ENCODE peak calls at places on chromosome 20, in nine cellular contexts. One of them, this sample, is unnamed.
A peak's percentile ranks its signal among the peaks of the same experiment; 100 is the strongest.

GRCh38 chr20:37903317-37904007 is 535 bp downstream of the VSTM2L start:
- DNase-seq in pons: no peak
- DNase-seq in GM04504: no peak
- DNase-seq in activated T-cell treated with anti-CD3 and anti-CD28 coated beads for 1 hour: no peak
- DNase-seq in brain microvascular endothelial cell: no peak
- DNase-seq in stimulated activated CD4-positive, alpha-beta T cell treated with anti-CD3 and anti-CD28 coated beads, Interleukin-2, amount 100 ng/mL, for 24 hours: peak; percentile 28
- DNase-seq in naive thymus-derived CD8-positive, alpha-beta T cell: no peak
- DNase-seq in fibroblast of pulmonary artery: no peak
- DNase-seq in activated gamma-delta T cell: no peak
- DNase-seq in this sample: no peak

GRCh38 chr20:10565191-10565921 is 108.4 kb downstream of the JAG1 start:
- DNase-seq in pons: no peak
- DNase-seq in GM04504: peak; percentile 64
- DNase-seq in activated T-cell treated with anti-CD3 and anti-CD28 coated beads for 1 hour: no peak
- DNase-seq in brain microvascular endothelial cell: peak; percentile 66
- DNase-seq in stimulated activated CD4-positive, alpha-beta T cell treated with anti-CD3 and anti-CD28 coated beads, Interleukin-2, amount 100 ng/mL, for 24 hours: no peak
- DNase-seq in naive thymus-derived CD8-positive, alpha-beta T cell: no peak
- DNase-seq in fibroblast of pulmonary artery: peak; percentile 97
- DNase-seq in activated gamma-delta T cell: no peak
- DNase-seq in this sample: no peak

GRCh38 chr20:2741463-2741862 is 48.9 kb downstream of the EBF4 start:
- DNase-seq in pons: no peak
- DNase-seq in GM04504: no peak
- DNase-seq in activated T-cell treated with anti-CD3 and anti-CD28 coated beads for 1 hour: no peak
- DNase-seq in brain microvascular endothelial cell: no peak
- DNase-seq in stimulated activated CD4-positive, alpha-beta T cell treated with anti-CD3 and anti-CD28 coated beads, Interleukin-2, amount 100 ng/mL, for 24 hours: no peak
- DNase-seq in naive thymus-derived CD8-positive, alpha-beta T cell: peak; percentile 17
- DNase-seq in fibroblast of pulmonary artery: no peak
- DNase-seq in activated gamma-delta T cell: no peak
- DNase-seq in this sample: no peak

GRCh38 chr20:21684671-21685070 is 20.8 kb upstream of the PAX1 start:
- DNase-seq in pons: no peak
- DNase-seq in GM04504: no peak
- DNase-seq in activated T-cell treated with anti-CD3 and anti-CD28 coated beads for 1 hour: no peak
- DNase-seq in brain microvascular endothelial cell: no peak
- DNase-seq in stimulated activated CD4-positive, alpha-beta T cell treated with anti-CD3 and anti-CD28 coated beads, Interleukin-2, amount 100 ng/mL, for 24 hours: no peak
- DNase-seq in naive thymus-derived CD8-positive, alpha-beta T cell: no peak
- DNase-seq in fibroblast of pulmonary artery: no peak
- DNase-seq in activated gamma-delta T cell: no peak
- DNase-seq in this sample: no peak

GRCh38 chr20:46371656-46372055 is 34.8 kb downstream of the ELMO2 start:
- DNase-seq in pons: no peak
- DNase-seq in GM04504: no peak
- DNase-seq in activated T-cell treated with anti-CD3 and anti-CD28 coated beads for 1 hour: no peak
- DNase-seq in brain microvascular endothelial cell: no peak
- DNase-seq in stimulated activated CD4-positive, alpha-beta T cell treated with anti-CD3 and anti-CD28 coated beads, Interleukin-2, amount 100 ng/mL, for 24 hours: no peak
- DNase-seq in naive thymus-derived CD8-positive, alpha-beta T cell: no peak
- DNase-seq in fibroblast of pulmonary artery: no peak
- DNase-seq in activated gamma-delta T cell: no peak
- DNase-seq in this sample: no peak

GRCh38 chr20:34368547-34368946 is 5.5 kb downstream of the ITCH start:
- DNase-seq in pons: no peak
- DNase-seq in GM04504: no peak
- DNase-seq in activated T-cell treated with anti-CD3 and anti-CD28 coated beads for 1 hour: no peak
- DNase-seq in brain microvascular endothelial cell: no peak
- DNase-seq in stimulated activated CD4-positive, alpha-beta T cell treated with anti-CD3 and anti-CD28 coated beads, Interleukin-2, amount 100 ng/mL, for 24 hours: no peak
- DNase-seq in naive thymus-derived CD8-positive, alpha-beta T cell: no peak
- DNase-seq in fibroblast of pulmonary artery: no peak
- DNase-seq in activated gamma-delta T cell: no peak
- DNase-seq in this sample: no peak

GRCh38 chr20:63136296-63136695 is 79.6 kb downstream of the YTHDF1 start:
- DNase-seq in pons: no peak
- DNase-seq in GM04504: no peak
- DNase-seq in activated T-cell treated with anti-CD3 and anti-CD28 coated beads for 1 hour: no peak
- DNase-seq in brain microvascular endothelial cell: no peak
- DNase-seq in stimulated activated CD4-positive, alpha-beta T cell treated with anti-CD3 and anti-CD28 coated beads, Interleukin-2, amount 100 ng/mL, for 24 hours: no peak
- DNase-seq in naive thymus-derived CD8-positive, alpha-beta T cell: no peak
- DNase-seq in fibroblast of pulmonary artery: no peak
- DNase-seq in activated gamma-delta T cell: no peak
- DNase-seq in this sample: no peak

GRCh38 chr20:33740189-33740588 is 8.4 kb downstream of the ZNF341 start:
- DNase-seq in pons: no peak
- DNase-seq in GM04504: no peak
- DNase-seq in activated T-cell treated with anti-CD3 and anti-CD28 coated beads for 1 hour: no peak
- DNase-seq in brain microvascular endothelial cell: no peak
- DNase-seq in stimulated activated CD4-positive, alpha-beta T cell treated with anti-CD3 and anti-CD28 coated beads, Interleukin-2, amount 100 ng/mL, for 24 hours: no peak
- DNase-seq in naive thymus-derived CD8-positive, alpha-beta T cell: no peak
- DNase-seq in fibroblast of pulmonary artery: no peak
- DNase-seq in activated gamma-delta T cell: no peak
- DNase-seq in this sample: no peak

GRCh38 chr20:1539816-1540215 is 17.7 kb downstream of the SIRPD start:
- DNase-seq in pons: no peak
- DNase-seq in GM04504: no peak
- DNase-seq in activated T-cell treated with anti-CD3 and anti-CD28 coated beads for 1 hour: no peak
- DNase-seq in brain microvascular endothelial cell: no peak
- DNase-seq in stimulated activated CD4-positive, alpha-beta T cell treated with anti-CD3 and anti-CD28 coated beads, Interleukin-2, amount 100 ng/mL, for 24 hours: no peak
- DNase-seq in naive thymus-derived CD8-positive, alpha-beta T cell: no peak
- DNase-seq in fibroblast of pulmonary artery: no peak
- DNase-seq in activated gamma-delta T cell: no peak
- DNase-seq in this sample: no peak

GRCh38 chr20:47275548-47275947 is 81.0 kb downstream of the ZMYND8 start:
- DNase-seq in pons: no peak
- DNase-seq in GM04504: no peak
- DNase-seq in activated T-cell treated with anti-CD3 and anti-CD28 coated beads for 1 hour: no peak
- DNase-seq in brain microvascular endothelial cell: no peak
- DNase-seq in stimulated activated CD4-positive, alpha-beta T cell treated with anti-CD3 and anti-CD28 coated beads, Interleukin-2, amount 100 ng/mL, for 24 hours: no peak
- DNase-seq in naive thymus-derived CD8-positive, alpha-beta T cell: no peak
- DNase-seq in fibroblast of pulmonary artery: no peak
- DNase-seq in activated gamma-delta T cell: no peak
- DNase-seq in this sample: no peak

GRCh38 chr20:5608448-5609161 is 141.6 kb upstream of the SHLD1 start:
- DNase-seq in pons: peak; percentile 34
- DNase-seq in GM04504: no peak
- DNase-seq in activated T-cell treated with anti-CD3 and anti-CD28 coated beads for 1 hour: no peak
- DNase-seq in brain microvascular endothelial cell: no peak
- DNase-seq in stimulated activated CD4-positive, alpha-beta T cell treated with anti-CD3 and anti-CD28 coated beads, Interleukin-2, amount 100 ng/mL, for 24 hours: no peak
- DNase-seq in naive thymus-derived CD8-positive, alpha-beta T cell: no peak
- DNase-seq in fibroblast of pulmonary artery: peak; percentile 59
- DNase-seq in activated gamma-delta T cell: no peak
- DNase-seq in this sample: no peak

GRCh38 chr20:45119556-45120266 is 4.6 kb downstream of the WFDC12 start:
- DNase-seq in pons: no peak
- DNase-seq in GM04504: no peak
- DNase-seq in activated T-cell treated with anti-CD3 and anti-CD28 coated beads for 1 hour: no peak
- DNase-seq in brain microvascular endothelial cell: no peak
- DNase-seq in stimulated activated CD4-positive, alpha-beta T cell treated with anti-CD3 and anti-CD28 coated beads, Interleukin-2, amount 100 ng/mL, for 24 hours: no peak
- DNase-seq in naive thymus-derived CD8-positive, alpha-beta T cell: no peak
- DNase-seq in fibroblast of pulmonary artery: no peak
- DNase-seq in activated gamma-delta T cell: no peak
- DNase-seq in this sample: no peak

GRCh38 chr20:39800548-39800947 is 838.4 kb downstream of the DHX35 start:
- DNase-seq in pons: peak; percentile 25
- DNase-seq in GM04504: peak; percentile 66
- DNase-seq in activated T-cell treated with anti-CD3 and anti-CD28 coated beads for 1 hour: no peak
- DNase-seq in brain microvascular endothelial cell: peak; percentile 84
- DNase-seq in stimulated activated CD4-positive, alpha-beta T cell treated with anti-CD3 and anti-CD28 coated beads, Interleukin-2, amount 100 ng/mL, for 24 hours: no peak
- DNase-seq in naive thymus-derived CD8-positive, alpha-beta T cell: no peak
- DNase-seq in fibroblast of pulmonary artery: peak; percentile 63
- DNase-seq in activated gamma-delta T cell: no peak
- DNase-seq in this sample: no peak

GRCh38 chr20:20443509-20443908 is 75.6 kb downstream of the INSM1 start:
- DNase-seq in pons: no peak
- DNase-seq in GM04504: no peak
- DNase-seq in activated T-cell treated with anti-CD3 and anti-CD28 coated beads for 1 hour: no peak
- DNase-seq in brain microvascular endothelial cell: no peak
- DNase-seq in stimulated activated CD4-positive, alpha-beta T cell treated with anti-CD3 and anti-CD28 coated beads, Interleukin-2, amount 100 ng/mL, for 24 hours: no peak
- DNase-seq in naive thymus-derived CD8-positive, alpha-beta T cell: no peak
- DNase-seq in fibroblast of pulmonary artery: no peak
- DNase-seq in activated gamma-delta T cell: no peak
- DNase-seq in this sample: no peak

GRCh38 chr20:37245671-37246237 is 15.9 kb downstream of the GHRH start:
- DNase-seq in pons: no peak
- DNase-seq in GM04504: no peak
- DNase-seq in activated T-cell treated with anti-CD3 and anti-CD28 coated beads for 1 hour: no peak
- DNase-seq in brain microvascular endothelial cell: no peak
- DNase-seq in stimulated activated CD4-positive, alpha-beta T cell treated with anti-CD3 and anti-CD28 coated beads, Interleukin-2, amount 100 ng/mL, for 24 hours: no peak
- DNase-seq in naive thymus-derived CD8-positive, alpha-beta T cell: no peak
- DNase-seq in fibroblast of pulmonary artery: no peak
- DNase-seq in activated gamma-delta T cell: no peak
- DNase-seq in this sample: no peak

GRCh38 chr20:49603209-49603627 is 35.3 kb upstream of the PTGIS start:
- DNase-seq in pons: no peak
- DNase-seq in GM04504: no peak
- DNase-seq in activated T-cell treated with anti-CD3 and anti-CD28 coated beads for 1 hour: no peak
- DNase-seq in brain microvascular endothelial cell: peak; percentile 43
- DNase-seq in stimulated activated CD4-positive, alpha-beta T cell treated with anti-CD3 and anti-CD28 coated beads, Interleukin-2, amount 100 ng/mL, for 24 hours: no peak
- DNase-seq in naive thymus-derived CD8-positive, alpha-beta T cell: no peak
- DNase-seq in fibroblast of pulmonary artery: peak; percentile 72
- DNase-seq in activated gamma-delta T cell: no peak
- DNase-seq in this sample: no peak

GRCh38 chr20:61576372-61576771 is 324.3 kb downstream of the CDH4 start:
- DNase-seq in pons: no peak
- DNase-seq in GM04504: no peak
- DNase-seq in activated T-cell treated with anti-CD3 and anti-CD28 coated beads for 1 hour: no peak
- DNase-seq in brain microvascular endothelial cell: no peak
- DNase-seq in stimulated activated CD4-positive, alpha-beta T cell treated with anti-CD3 and anti-CD28 coated beads, Interleukin-2, amount 100 ng/mL, for 24 hours: no peak
- DNase-seq in naive thymus-derived CD8-positive, alpha-beta T cell: no peak
- DNase-seq in fibroblast of pulmonary artery: no peak
- DNase-seq in activated gamma-delta T cell: no peak
- DNase-seq in this sample: no peak

GRCh38 chr20:63290677-63291472 is 2.1 kb upstream of the COL20A1 start:
- DNase-seq in pons: no peak
- DNase-seq in GM04504: no peak
- DNase-seq in activated T-cell treated with anti-CD3 and anti-CD28 coated beads for 1 hour: peak; percentile 52
- DNase-seq in brain microvascular endothelial cell: peak; percentile 28
- DNase-seq in stimulated activated CD4-positive, alpha-beta T cell treated with anti-CD3 and anti-CD28 coated beads, Interleukin-2, amount 100 ng/mL, for 24 hours: peak; percentile 79
- DNase-seq in naive thymus-derived CD8-positive, alpha-beta T cell: peak; percentile 19
- DNase-seq in fibroblast of pulmonary artery: peak; percentile 11
- DNase-seq in activated gamma-delta T cell: peak; percentile 24
- DNase-seq in this sample: no peak

GRCh38 chr20:59010995-59011873 is 4.2 kb upstream of the CTSZ start:
- DNase-seq in pons: no peak
- DNase-seq in GM04504: peak; percentile 84
- DNase-seq in activated T-cell treated with anti-CD3 and anti-CD28 coated beads for 1 hour: no peak
- DNase-seq in brain microvascular endothelial cell: peak; percentile 93
- DNase-seq in stimulated activated CD4-positive, alpha-beta T cell treated with anti-CD3 and anti-CD28 coated beads, Interleukin-2, amount 100 ng/mL, for 24 hours: no peak
- DNase-seq in naive thymus-derived CD8-positive, alpha-beta T cell: no peak
- DNase-seq in fibroblast of pulmonary artery: peak; percentile 93
- DNase-seq in activated gamma-delta T cell: no peak
- DNase-seq in this sample: no peak

GRCh38 chr20:40705413-40705812 is 16.4 kb upstream of the MAFB start:
- DNase-seq in pons: no peak
- DNase-seq in GM04504: no peak
- DNase-seq in activated T-cell treated with anti-CD3 and anti-CD28 coated beads for 1 hour: no peak
- DNase-seq in brain microvascular endothelial cell: no peak
- DNase-seq in stimulated activated CD4-positive, alpha-beta T cell treated with anti-CD3 and anti-CD28 coated beads, Interleukin-2, amount 100 ng/mL, for 24 hours: no peak
- DNase-seq in naive thymus-derived CD8-positive, alpha-beta T cell: no peak
- DNase-seq in fibroblast of pulmonary artery: no peak
- DNase-seq in activated gamma-delta T cell: no peak
- DNase-seq in this sample: no peak

GRCh38 chr20:8431538-8432434 is 299.7 kb downstream of the PLCB1 start:
- DNase-seq in pons: no peak
- DNase-seq in GM04504: no peak
- DNase-seq in activated T-cell treated with anti-CD3 and anti-CD28 coated beads for 1 hour: no peak
- DNase-seq in brain microvascular endothelial cell: no peak
- DNase-seq in stimulated activated CD4-positive, alpha-beta T cell treated with anti-CD3 and anti-CD28 coated beads, Interleukin-2, amount 100 ng/mL, for 24 hours: no peak
- DNase-seq in naive thymus-derived CD8-positive, alpha-beta T cell: no peak
- DNase-seq in fibroblast of pulmonary artery: peak; percentile 87
- DNase-seq in activated gamma-delta T cell: no peak
- DNase-seq in this sample: no peak

GRCh38 chr20:6533828-6534388 is 233.6 kb upstream of the BMP2 start:
- DNase-seq in pons: peak; percentile 7
- DNase-seq in GM04504: peak; percentile 60
- DNase-seq in activated T-cell treated with anti-CD3 and anti-CD28 coated beads for 1 hour: no peak
- DNase-seq in brain microvascular endothelial cell: peak; percentile 89
- DNase-seq in stimulated activated CD4-positive, alpha-beta T cell treated with anti-CD3 and anti-CD28 coated beads, Interleukin-2, amount 100 ng/mL, for 24 hours: no peak
- DNase-seq in naive thymus-derived CD8-positive, alpha-beta T cell: no peak
- DNase-seq in fibroblast of pulmonary artery: peak; percentile 65
- DNase-seq in activated gamma-delta T cell: no peak
- DNase-seq in this sample: no peak

GRCh38 chr20:46811328-46812084 is 83.1 kb upstream of the EYA2 start:
- DNase-seq in pons: no peak
- DNase-seq in GM04504: no peak
- DNase-seq in activated T-cell treated with anti-CD3 and anti-CD28 coated beads for 1 hour: no peak
- DNase-seq in brain microvascular endothelial cell: no peak
- DNase-seq in stimulated activated CD4-positive, alpha-beta T cell treated with anti-CD3 and anti-CD28 coated beads, Interleukin-2, amount 100 ng/mL, for 24 hours: no peak
- DNase-seq in naive thymus-derived CD8-positive, alpha-beta T cell: no peak
- DNase-seq in fibroblast of pulmonary artery: no peak
- DNase-seq in activated gamma-delta T cell: no peak
- DNase-seq in this sample: no peak

GRCh38 chr20:30811896-30812671 is 445.4 kb upstream of the DEFB115 start:
- DNase-seq in pons: peak; percentile 38
- DNase-seq in GM04504: no peak
- DNase-seq in activated T-cell treated with anti-CD3 and anti-CD28 coated beads for 1 hour: no peak
- DNase-seq in brain microvascular endothelial cell: no peak
- DNase-seq in stimulated activated CD4-positive, alpha-beta T cell treated with anti-CD3 and anti-CD28 coated beads, Interleukin-2, amount 100 ng/mL, for 24 hours: peak; percentile 18
- DNase-seq in naive thymus-derived CD8-positive, alpha-beta T cell: no peak
- DNase-seq in fibroblast of pulmonary artery: peak; percentile 49
- DNase-seq in activated gamma-delta T cell: no peak
- DNase-seq in this sample: no peak

GRCh38 chr20:57659131-57659788 is 39.0 kb upstream of the ZBP1 start:
- DNase-seq in pons: no peak
- DNase-seq in GM04504: no peak
- DNase-seq in activated T-cell treated with anti-CD3 and anti-CD28 coated beads for 1 hour: no peak
- DNase-seq in brain microvascular endothelial cell: no peak
- DNase-seq in stimulated activated CD4-positive, alpha-beta T cell treated with anti-CD3 and anti-CD28 coated beads, Interleukin-2, amount 100 ng/mL, for 24 hours: no peak
- DNase-seq in naive thymus-derived CD8-positive, alpha-beta T cell: no peak
- DNase-seq in fibroblast of pulmonary artery: no peak
- DNase-seq in activated gamma-delta T cell: no peak
- DNase-seq in this sample: no peak

GRCh38 chr20:397432-398237 is 10.5 kb upstream of the RBCK1 start:
- DNase-seq in pons: no peak
- DNase-seq in GM04504: no peak
- DNase-seq in activated T-cell treated with anti-CD3 and anti-CD28 coated beads for 1 hour: no peak
- DNase-seq in brain microvascular endothelial cell: no peak
- DNase-seq in stimulated activated CD4-positive, alpha-beta T cell treated with anti-CD3 and anti-CD28 coated beads, Interleukin-2, amount 100 ng/mL, for 24 hours: no peak
- DNase-seq in naive thymus-derived CD8-positive, alpha-beta T cell: no peak
- DNase-seq in fibroblast of pulmonary artery: no peak
- DNase-seq in activated gamma-delta T cell: no peak
- DNase-seq in this sample: no peak

GRCh38 chr20:61444637-61445036 is 192.6 kb downstream of the CDH4 start:
- DNase-seq in pons: no peak
- DNase-seq in GM04504: no peak
- DNase-seq in activated T-cell treated with anti-CD3 and anti-CD28 coated beads for 1 hour: no peak
- DNase-seq in brain microvascular endothelial cell: no peak
- DNase-seq in stimulated activated CD4-positive, alpha-beta T cell treated with anti-CD3 and anti-CD28 coated beads, Interleukin-2, amount 100 ng/mL, for 24 hours: no peak
- DNase-seq in naive thymus-derived CD8-positive, alpha-beta T cell: no peak
- DNase-seq in fibroblast of pulmonary artery: no peak
- DNase-seq in activated gamma-delta T cell: no peak
- DNase-seq in this sample: no peak

GRCh38 chr20:3785240-3786125 is 1.1 kb downstream of the CENPB start:
- DNase-seq in pons: no peak
- DNase-seq in GM04504: no peak
- DNase-seq in activated T-cell treated with anti-CD3 and anti-CD28 coated beads for 1 hour: no peak
- DNase-seq in brain microvascular endothelial cell: no peak
- DNase-seq in stimulated activated CD4-positive, alpha-beta T cell treated with anti-CD3 and anti-CD28 coated beads, Interleukin-2, amount 100 ng/mL, for 24 hours: no peak
- DNase-seq in naive thymus-derived CD8-positive, alpha-beta T cell: no peak
- DNase-seq in fibroblast of pulmonary artery: no peak
- DNase-seq in activated gamma-delta T cell: no peak
- DNase-seq in this sample: no peak

GRCh38 chr20:38084425-38084951 is 50.9 kb downstream of the RPRD1B start:
- DNase-seq in pons: no peak
- DNase-seq in GM04504: peak; percentile 26
- DNase-seq in activated T-cell treated with anti-CD3 and anti-CD28 coated beads for 1 hour: no peak
- DNase-seq in brain microvascular endothelial cell: peak; percentile 90
- DNase-seq in stimulated activated CD4-positive, alpha-beta T cell treated with anti-CD3 and anti-CD28 coated beads, Interleukin-2, amount 100 ng/mL, for 24 hours: no peak
- DNase-seq in naive thymus-derived CD8-positive, alpha-beta T cell: no peak
- DNase-seq in fibroblast of pulmonary artery: peak; percentile 87
- DNase-seq in activated gamma-delta T cell: no peak
- DNase-seq in this sample: no peak